ENCODE peak calls at places on chromosome 16, in seven cellular contexts. I is heart left ventricle, G is upper lobe of left lung, Y is spleen, W is IMR-90, S is uterus, F is body of pancreas. V is an unnamed sample.

GRCh38 chr16:56594292-56594619 is 4.9 kb downstream of the MT3 start:
- DNase-seq in I (no peak), G (no peak), Y (no peak), W (no peak), S (no peak), F (no peak), V (no peak)

GRCh38 chr16:57283214-57283955 is 1.1 kb downstream of the PLLP start:
- DNase-seq in I (no peak), G (peak; percentile 24), Y (no peak), W (no peak), S (no peak), F (peak; percentile 68), V (no peak)

GRCh38 chr16:14172200-14172805 is 101.2 kb downstream of the MRTFB start:
- DNase-seq in I (no peak), G (no peak), Y (no peak), W (peak; percentile 84), S (no peak), F (no peak), V (no peak)

GRCh38 chr16:18800674-18801196 is 614 bp downstream of the ARL6IP1 start:
- DNase-seq in I (no peak), G (no peak), Y (no peak), W (no peak), S (no peak), F (no peak), V (no peak)

GRCh38 chr16:48049832-48050231 is 106.0 kb downstream of the ABCC12 start:
- DNase-seq in I (no peak), G (no peak), Y (no peak), W (no peak), S (no peak), F (no peak), V (no peak)

GRCh38 chr16:67394271-67395104 is 1.2 kb upstream of the TPPP3 start:
- DNase-seq in I (peak; percentile 45), G (no peak), Y (peak; percentile 79), W (no peak), S (no peak), F (no peak), V (no peak)

GRCh38 chr16:31395647-31396046 is 2.5 kb downstream of the ITGAD start:
- DNase-seq in I (no peak), G (peak; percentile 48), Y (peak; percentile 75), W (no peak), S (no peak), F (peak; percentile 10), V (no peak)

GRCh38 chr16:31331141-31331764 is 23.7 kb upstream of the ITGAX start:
- DNase-seq in I (no peak), G (no peak), Y (peak; percentile 84), W (no peak), S (no peak), F (no peak), V (peak; percentile 31)

GRCh38 chr16:47511882-47512281 is 50.8 kb downstream of the PHKB start:
- DNase-seq in I (no peak), G (no peak), Y (no peak), W (no peak), S (no peak), F (no peak), V (no peak)

GRCh38 chr16:58057126-58057525 is 31.6 kb downstream of the MMP15 start:
- DNase-seq in I (no peak), G (no peak), Y (no peak), W (no peak), S (no peak), F (no peak), V (no peak)

GRCh38 chr16:12245088-12245922 is 268.8 kb downstream of the SNX29 start:
- DNase-seq in I (no peak), G (no peak), Y (no peak), W (no peak), S (no peak), F (no peak), V (no peak)

DNA sequence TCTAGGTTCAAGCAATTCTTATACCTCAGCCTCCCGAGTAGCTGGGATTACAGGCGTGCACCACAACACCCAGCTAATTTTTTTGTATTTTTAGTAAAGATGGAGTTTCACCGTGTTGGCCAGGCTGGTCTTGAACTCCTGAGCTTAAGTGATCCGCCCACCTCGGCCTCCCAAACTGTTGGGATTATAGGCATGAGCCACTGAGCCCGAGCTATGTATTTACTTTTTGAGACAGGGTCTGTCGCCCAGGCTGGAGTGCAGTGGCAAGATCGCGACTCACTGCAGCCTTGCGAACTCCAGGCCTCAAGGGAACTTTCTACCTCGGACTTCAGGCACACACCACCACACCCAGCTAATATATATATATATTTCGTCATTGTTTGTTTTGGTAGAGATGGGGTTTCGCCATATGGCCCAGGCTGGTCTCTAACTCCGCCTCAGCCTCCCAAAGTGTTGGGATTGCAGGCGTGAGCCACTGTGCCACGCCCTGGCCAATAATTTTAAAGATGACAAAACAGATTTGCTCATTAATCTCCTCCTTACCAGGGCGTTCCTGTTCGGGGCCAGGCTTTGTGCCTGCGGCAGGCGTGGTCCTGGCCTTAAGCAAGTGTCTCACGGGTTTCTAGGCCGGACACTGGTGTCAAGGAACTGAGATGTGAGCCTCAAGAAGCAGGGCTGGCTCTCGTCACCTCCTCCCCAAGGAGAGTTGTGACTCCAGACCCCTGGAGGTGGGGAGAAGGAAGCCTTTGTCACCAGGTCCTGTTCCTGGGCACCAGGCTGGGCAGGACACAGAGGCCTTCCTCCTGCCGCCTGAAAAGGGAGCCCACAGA is 4.3 kb upstream of the NPW start:
- DNase-seq in I (no peak), G (peak; percentile 45), Y (no peak), W (peak; percentile 47), S (no peak), F (no peak), V (peak; percentile 76)
- TF ChIP-seq POLR2A in I (no peak), G (no peak), Y (no peak), W (no peak), S (no peak), F (no peak), V (no peak)

DNA sequence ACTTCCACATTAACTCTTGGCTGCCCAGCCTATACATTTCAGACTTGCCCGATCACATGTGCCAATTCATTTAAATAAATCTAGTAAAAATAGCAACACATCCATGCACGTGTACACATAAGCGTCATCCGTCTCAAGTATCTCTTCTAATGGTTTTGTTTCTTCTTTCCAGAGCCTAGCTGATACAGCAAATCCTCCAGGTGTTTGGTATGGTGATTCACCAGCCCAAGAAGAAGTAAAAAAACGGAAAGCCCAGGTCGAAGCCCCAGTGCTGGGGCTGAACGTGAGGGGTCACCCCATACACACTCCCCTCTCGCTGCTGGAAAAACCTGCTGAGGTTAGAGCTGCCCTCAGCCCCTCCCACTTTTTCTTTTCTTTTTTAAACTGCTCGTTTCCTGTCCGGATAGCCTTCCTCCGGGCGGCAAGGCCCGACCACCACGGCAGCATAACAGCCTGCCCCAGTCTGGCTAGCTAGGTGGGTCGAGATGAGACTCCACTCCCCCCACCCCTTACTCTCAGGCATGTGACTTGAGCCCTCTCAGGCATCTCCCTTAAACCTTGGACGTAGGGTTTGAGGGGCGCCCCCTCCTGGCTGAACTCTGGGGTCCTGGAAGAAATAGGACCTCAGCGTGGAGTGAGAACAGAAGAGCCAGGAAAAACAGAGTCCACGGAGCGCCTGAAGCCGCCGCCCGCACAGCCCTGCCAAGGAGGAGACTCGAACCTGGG is 13.9 kb upstream of the OR1F1 start:
- DNase-seq in I (no peak), G (no peak), Y (peak; percentile 41), W (no peak), S (no peak), F (no peak), V (no peak)
- H3K27me3 ChIP-seq in I (peaks cover 100% of the 10 kb centered on the region), G (peaks cover 18% of the 10 kb centered on the region), Y (peaks cover 95% of the 10 kb centered on the region), W (peaks cover 47% of the 10 kb centered on the region), S (peaks cover 72% of the 10 kb centered on the region), F (peaks cover 63% of the 10 kb centered on the region), V (peaks cover 7% of the 10 kb centered on the region)

GRCh38 chr16:68739964-68740627 is 3.0 kb downstream of the CDH1 start:
- DNase-seq in I (no peak), G (no peak), Y (no peak), W (no peak), S (no peak), F (peak; percentile 47), V (no peak)

GRCh38 chr16:68740628-68741346 is 3.7 kb downstream of the CDH1 start:
- DNase-seq in I (no peak), G (no peak), Y (no peak), W (no peak), S (no peak), F (no peak), V (no peak)

GRCh38 chr16:68737046-68737729 is at the start of gene CDH1:
- DNase-seq in I (no peak), G (peak; percentile 93), Y (peak; percentile 79), W (no peak), S (no peak), F (peak; percentile 98), V (peak; percentile 98)

GRCh38 chr16:68736561-68736960 is 531 bp upstream of the CDH1 start:
- DNase-seq in I (no peak), G (no peak), Y (no peak), W (no peak), S (no peak), F (no peak), V (no peak)

DNA sequence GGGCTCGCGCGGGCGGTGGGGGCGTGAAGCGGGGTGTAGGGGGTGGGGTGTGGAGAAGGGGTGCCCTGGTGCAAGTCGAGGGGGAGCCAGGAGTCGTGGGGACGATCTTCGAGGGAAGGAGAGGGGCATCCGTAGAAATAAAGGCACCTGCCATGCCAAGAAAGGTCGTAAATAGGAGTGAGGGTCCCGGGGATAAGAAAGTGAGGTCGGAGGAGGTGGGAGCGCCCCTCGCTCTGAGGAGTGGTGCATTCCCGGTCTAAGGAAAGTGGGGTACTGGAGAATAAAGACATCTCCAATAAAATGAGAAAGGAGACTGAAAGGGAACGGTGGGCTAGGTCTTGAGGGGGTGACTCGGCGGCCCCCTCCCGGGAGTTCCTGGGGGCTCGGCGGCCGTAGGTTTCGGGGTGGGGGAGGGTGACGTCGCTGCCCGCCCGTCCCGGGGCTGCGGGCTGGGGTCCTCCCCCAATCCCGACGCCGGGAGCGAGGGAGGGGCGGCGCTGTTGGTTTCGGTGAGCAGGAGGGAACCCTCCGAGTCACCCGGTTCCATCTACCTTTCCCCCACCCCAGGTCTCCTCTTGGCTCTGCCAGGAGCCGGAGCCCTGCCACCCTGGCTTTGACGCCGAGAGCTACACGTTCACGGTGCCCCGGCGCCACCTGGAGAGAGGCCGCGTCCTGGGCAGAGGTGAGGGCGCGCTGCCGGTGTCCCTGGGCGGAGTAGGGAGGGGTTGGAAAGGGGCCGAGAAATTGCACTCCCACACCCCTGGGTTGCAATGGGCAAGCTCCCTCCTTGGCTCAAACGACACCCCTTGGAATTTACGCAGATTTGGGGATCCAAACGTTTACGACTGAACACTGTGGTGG is 868 bp downstream of the CDH1 start:
- DNase-seq in I (no peak), G (peak; percentile 82), Y (peak; percentile 72), W (no peak), S (peak; percentile 17), F (peak; percentile 92), V (no peak)
- TF ChIP-seq POLR2A in I (no peak), G (no peak), Y (no peak), W (no peak), S (no peak), F (peak; percentile 78), V (no peak)

DNA sequence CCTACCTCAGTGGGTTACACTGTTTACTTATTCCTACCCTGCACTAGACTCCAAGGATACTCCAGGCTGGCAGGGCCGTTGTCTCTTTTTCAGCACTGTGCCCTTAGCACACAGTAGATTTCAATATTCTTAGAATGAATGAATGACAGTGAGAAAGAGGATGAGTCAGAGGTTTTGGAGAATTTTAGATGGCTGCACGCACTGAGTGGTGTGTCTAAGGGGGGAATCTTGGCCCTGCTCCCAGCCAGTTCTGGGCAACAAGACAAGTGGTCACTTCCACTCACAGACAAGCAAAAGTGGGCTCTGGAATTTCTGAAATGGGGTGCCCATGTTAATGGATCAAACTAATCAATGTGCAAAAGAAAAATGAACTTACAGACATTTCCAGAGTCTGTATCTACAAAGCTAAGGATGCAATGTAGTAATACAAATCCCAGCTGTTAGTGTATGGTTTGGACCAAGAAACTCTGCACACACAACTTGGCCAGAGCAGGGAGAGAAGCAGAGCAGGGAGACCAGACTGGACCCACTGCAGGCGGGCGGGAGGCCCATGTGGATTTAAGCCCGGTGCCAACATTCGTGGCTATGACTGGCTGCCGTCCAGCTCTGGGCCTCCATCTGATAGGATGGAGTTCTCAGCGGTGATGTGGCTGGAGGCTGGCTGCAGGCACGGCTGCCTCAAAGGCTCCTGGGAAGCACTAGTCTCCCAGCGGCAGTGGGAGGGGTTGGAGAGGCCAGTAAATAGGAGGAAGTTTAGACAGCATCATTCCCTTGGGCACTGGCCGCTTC is 95.6 kb upstream of the CDYL2 start:
- DNase-seq in I (peak; percentile 89), G (peak; percentile 57), Y (no peak), W (peak; percentile 76), S (peak; percentile 61), F (peak; percentile 96), V (peak; percentile 20)
- H3K27me3 ChIP-seq in I (no peaks in the 10 kb centered on the region), G (no peaks in the 10 kb centered on the region), Y (no peaks in the 10 kb centered on the region), W (no peaks in the 10 kb centered on the region), S (no peaks in the 10 kb centered on the region), F (no peaks in the 10 kb centered on the region), V (no peaks in the 10 kb centered on the region)

V was measured in Peyer's patch.